ENCODE peak calls at places on chromosomes 3 and 15, in four cellular contexts. N is GM23248, D is mammary epithelial cell, O is PC-3. M is an unnamed sample.

GRCh38 chr3:182973047-182973446 is 7.3 kb downstream of the DCUN1D1 start:
- DNase-seq in N (no peak), D (no peak), O (no peak), M (no peak)

GRCh38 chr3:177606891-177607290 is 409.6 kb upstream of the TBL1XR1 start:
- DNase-seq in N (no peak), D (peak; percentile 52), O (peak; percentile 82), M (no peak)

GRCh38 chr15:58475573-58476524 is 44.1 kb downstream of the LIPC start:
- DNase-seq in N (peak; percentile 86), D (peak; percentile 61), O (no peak), M (peak; percentile 82)

GRCh38 chr3:129195731-129196256 is 12.1 kb upstream of the CNBP start:
- DNase-seq in N (peak; percentile 97), D (peak; percentile 89), O (peak; percentile 83), M (peak; percentile 93)

GRCh38 chr3:44624696-44625528 is at the start of gene ZNF197:
- DNase-seq in N (peak; percentile 96), D (peak; percentile 86), O (peak; percentile 91), M (peak; percentile 86)

GRCh38 chr15:32936283-32936918 is 218.6 kb downstream of the GREM1 start:
- DNase-seq in N (peak; percentile 64), D (peak; percentile 11), O (peak; percentile 65), M (peak; percentile 17)

GRCh38 chr15:52730163-52730562 is 51.0 kb upstream of the ATOSA start:
- DNase-seq in N (peak; percentile 64), D (peak; percentile 22), O (peak; percentile 34), M (peak; percentile 21)

GRCh38 chr15:58038426-58039106 is 26.9 kb downstream of the ALDH1A2 start:
- DNase-seq in N (peak; percentile 8), D (peak; percentile 84), O (peak; percentile 96), M (peak; percentile 32)

GRCh38 chr3:17605032-17605431 is 137.4 kb downstream of the TBC1D5 start:
- DNase-seq in N (peak; percentile 84), D (peak; percentile 88), O (peak; percentile 92), M (peak; percentile 88)

GRCh38 chr3:100954199-100954935 is 38.9 kb downstream of the ABI3BP start:
- DNase-seq in N (peak; percentile 60), D (peak; percentile 7), O (no peak), M (no peak)

GRCh38 chr15:34116620-34117019 is 14.7 kb downstream of the PGBD4 start:
- DNase-seq in N (no peak), D (no peak), O (no peak), M (peak; percentile 8)

GRCh38 chr15:63089260-63090043 is 32.2 kb upstream of the LACTB start:
- DNase-seq in N (peak; percentile 96), D (no peak), O (peak; percentile 34), M (peak; percentile 94)

GRCh38 chr3:98784042-98784441 is 20.9 kb downstream of the ST3GAL6 start:
- DNase-seq in N (no peak), D (no peak), O (no peak), M (no peak)

GRCh38 chr3:18445421-18446066 is 20.4 kb upstream of the SATB1 start:
- DNase-seq in N (no peak), D (no peak), O (no peak), M (no peak)

GRCh38 chr15:93058904-93059427 is 30.0 kb downstream of the RGMA start:
- DNase-seq in N (no peak), D (no peak), O (no peak), M (no peak)

GRCh38 chr3:177647876-177648275 is 450.6 kb upstream of the TBL1XR1 start:
- DNase-seq in N (no peak), D (no peak), O (no peak), M (no peak)

GRCh38 chr3:37700849-37701248 is 160.8 kb upstream of the CTDSPL start:
- DNase-seq in N (no peak), D (no peak), O (peak; percentile 38), M (no peak)

GRCh38 chr15:70053703-70054229 is 44.0 kb downstream of the TLE3 start:
- DNase-seq in N (no peak), D (no peak), O (no peak), M (no peak)

GRCh38 chr3:162632672-162633071 is 1136.1 kb downstream of the OTOL1 start:
- DNase-seq in N (peak; percentile 20), D (no peak), O (peak; percentile 37), M (no peak)

GRCh38 chr15:95511680-95512079 is 818.8 kb upstream of the NR2F2 start:
- DNase-seq in N (peak; percentile 28), D (peak; percentile 11), O (peak; percentile 23), M (peak; percentile 55)

GRCh38 chr15:62392411-62392810 is 227.3 kb upstream of the C2CD4B start:
- DNase-seq in N (peak; percentile 53), D (no peak), O (no peak), M (peak; percentile 64)

GRCh38 chr3:9946112-9947024 is 5.8 kb downstream of the PRRT3 start:
- DNase-seq in N (peak; percentile 97), D (peak; percentile 79), O (peak; percentile 96), M (peak; percentile 77)

GRCh38 chr3:19171794-19172193 is 23.5 kb downstream of the KCNH8 start:
- DNase-seq in N (no peak), D (no peak), O (no peak), M (no peak)

GRCh38 chr15:71647479-71647792 is 162.9 kb upstream of the NR2E3 start:
- DNase-seq in N (peak; percentile 55), D (no peak), O (no peak), M (no peak)

GRCh38 chr3:107913671-107914070 is 177.2 kb downstream of the CD47 start:
- DNase-seq in N (peak; percentile 71), D (no peak), O (peak; percentile 40), M (peak; percentile 40)

GRCh38 chr3:49654955-49655556 is 19.1 kb upstream of the APEH start:
- DNase-seq in N (no peak), D (no peak), O (no peak), M (no peak)

GRCh38 chr15:66565141-66565595 is 630 bp downstream of the LCTL start:
- DNase-seq in N (no peak), D (no peak), O (no peak), M (no peak)

GRCh38 chr3:14369675-14370669 is 32.4 kb upstream of the SLC6A6 start:
- DNase-seq in N (no peak), D (peak; percentile 44), O (peak; percentile 80), M (no peak)

GRCh38 chr3:14765065-14765410 is 53.7 kb upstream of the FGD5 start:
- DNase-seq in N (no peak), D (no peak), O (no peak), M (no peak)

GRCh38 chr3:55891106-55891505 is 404.0 kb upstream of the WNT5A start:
- DNase-seq in N (no peak), D (no peak), O (no peak), M (no peak)

GRCh38 chr3:119297169-119297568 is 3.0 kb downstream of the ARHGAP31 start:
- DNase-seq in N (peak; percentile 90), D (no peak), O (peak; percentile 27), M (peak; percentile 73)

GRCh38 chr3:130522399-130522798 is 5.4 kb downstream of the COL6A6 start:
- DNase-seq in N (no peak), D (no peak), O (no peak), M (no peak)

GRCh38 chr3:130516645-130517512 is at the start of gene COL6A6:
- DNase-seq in N (peak; percentile 39), D (peak; percentile 1), O (no peak), M (no peak)

GRCh38 chr3:130514671-130515070 is 2.3 kb upstream of the COL6A6 start:
- DNase-seq in N (peak; percentile 6), D (no peak), O (no peak), M (no peak)

GRCh38 chr3:130515755-130516154 is 1.2 kb upstream of the COL6A6 start:
- DNase-seq in N (peak; percentile 71), D (no peak), O (peak; percentile 7), M (no peak)

GRCh38 chr3:130517541-130517940 is 564 bp downstream of the COL6A6 start:
- DNase-seq in N (peak; percentile 62), D (peak; percentile 6), O (no peak), M (peak; percentile 8)
- TF ChIP-seq EZH2 in N (no peak), D (no peak), O (no peak), M (no peak)

DNA sequence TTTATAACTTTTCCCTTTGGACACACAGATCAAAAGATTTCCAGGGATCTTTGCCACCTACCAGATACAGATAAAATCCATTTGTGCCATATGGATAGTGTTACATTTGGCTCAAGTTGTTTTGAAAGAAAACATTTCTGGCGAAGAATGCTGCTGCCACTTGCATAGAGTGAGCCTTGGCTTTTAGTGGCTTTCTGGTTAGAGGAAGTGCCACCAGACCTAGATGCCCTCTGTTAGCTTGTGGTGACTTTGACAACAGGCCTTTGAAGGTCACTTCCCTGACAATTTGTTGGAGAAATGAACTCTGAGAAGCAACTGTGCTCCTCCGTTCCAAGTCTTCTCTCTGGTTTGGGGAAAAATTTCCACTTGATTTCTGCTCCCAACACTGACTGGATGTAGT is 158.0 kb downstream of the CHST2 start:
- DNase-seq in N (no peak), D (no peak), O (no peak), M (no peak)
- H3K9ac ChIP-seq in N (no peak overlapping the region), D (no peak overlapping the region), O (no peak overlapping the region), M (no peak overlapping the region)

DNA sequence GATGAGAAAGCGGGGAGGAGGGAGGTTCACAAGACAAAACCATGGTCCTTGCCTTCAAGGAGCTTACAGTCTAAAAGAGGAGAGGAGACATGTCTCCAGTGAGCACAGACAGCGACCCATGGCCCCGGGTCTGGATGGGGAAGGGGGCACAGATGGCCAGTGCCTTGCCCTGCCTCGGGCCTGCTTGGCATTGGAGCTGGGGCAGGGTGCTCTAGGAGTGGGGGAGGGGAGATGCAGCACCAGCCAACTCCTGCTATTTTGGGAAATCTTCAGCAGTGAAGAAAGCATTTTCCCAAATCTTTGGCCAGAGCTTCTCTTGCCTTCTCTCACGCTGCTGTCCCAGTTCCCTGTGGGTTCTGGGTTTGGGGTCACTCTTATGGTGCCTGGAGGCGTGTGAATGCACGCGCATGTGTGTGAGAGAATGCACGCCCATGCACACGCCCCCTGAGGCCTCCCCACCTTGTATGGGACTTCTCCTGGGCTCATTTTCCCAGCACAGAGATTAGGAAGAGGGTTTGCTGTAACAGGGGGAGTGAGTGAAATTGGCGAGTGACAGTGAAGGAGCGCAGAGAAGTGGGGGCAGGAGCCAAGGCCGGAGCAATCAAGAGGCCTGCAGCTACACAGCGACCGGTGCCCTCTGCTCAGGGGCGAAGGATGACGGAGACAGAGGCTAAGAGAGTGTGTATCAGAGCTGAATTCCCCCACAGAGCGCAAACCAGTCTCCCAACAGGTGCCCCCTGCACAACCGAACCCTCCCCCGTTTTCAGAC is 71.5 kb downstream of the SEMA5B start:
- DNase-seq in N (no peak), D (no peak), O (no peak), M (no peak)
- TF ChIP-seq EZH2 in N (no peak), D (no peak), O (no peak), M (no peak)

GRCh38 chr15:27232876-27233275 is 261.9 kb downstream of the GABRG3 start:
- DNase-seq in N (no peak), D (no peak), O (no peak), M (no peak)

GRCh38 chr15:27235689-27236088 is 264.7 kb downstream of the GABRG3 start:
- DNase-seq in N (peak; percentile 40), D (no peak), O (no peak), M (no peak)

GRCh38 chr15:27234593-27234992 is 263.6 kb downstream of the GABRG3 start:
- DNase-seq in N (no peak), D (no peak), O (no peak), M (peak; percentile 18)

GRCh38 chr15:27235161-27235560 is 264.2 kb downstream of the GABRG3 start:
- DNase-seq in N (no peak), D (no peak), O (no peak), M (no peak)

DNA sequence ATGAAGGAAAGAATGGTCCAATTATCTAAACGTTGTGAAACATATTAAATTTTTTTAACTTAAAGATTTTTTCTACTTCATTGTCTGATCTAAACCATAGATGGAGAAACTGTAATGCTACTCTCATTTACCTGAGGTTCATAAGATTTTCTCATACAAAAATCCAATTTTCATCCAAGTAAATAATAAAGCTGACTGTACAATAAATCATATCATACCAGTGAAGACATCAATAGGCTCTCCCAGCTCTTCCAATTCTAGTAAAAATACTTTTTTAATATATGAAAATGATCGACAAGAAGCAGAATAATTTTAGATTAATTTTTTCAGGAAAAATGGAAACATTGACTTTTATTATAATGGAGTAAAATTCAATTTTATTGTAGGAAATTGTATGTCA is 260.8 kb downstream of the GABRG3 start:
- DNase-seq in N (no peak), D (no peak), O (no peak), M (no peak)
- H3K9ac ChIP-seq in N (no peak overlapping the region), D (no peak overlapping the region), O (no peak overlapping the region), M (no peak overlapping the region)